ENCODE peak calls at places on chromosomes 16 and 17, in eight cellular contexts. M is AG09319; E is T1000; Y is RPMI7951; S is NB4; N is upper lobe of right lung; Z is NCI-H1436; K is stimulated activated CD8-positive, alpha-beta memory T cell treated with anti-CD3 and anti-CD28 coated beads, Interleukin-4, amount 100 ng/mL, for 4 hours. X is an unnamed sample.
A peak's percentile ranks its signal among the peaks of the same experiment; 100 is the strongest.

GRCh38 chr16:11370084-11370931 is 25.0 kb downstream of the RMI2 start:
- DNase-seq in M (no peak), E (peak; percentile 34), Y (no peak), S (peak; percentile 84), N (peak; percentile 68), Z (no peak), K (no peak), X (no peak)

GRCh38 chr17:80821546-80821945 is 170.1 kb upstream of the CHMP6 start:
- DNase-seq in M (no peak), E (no peak), Y (no peak), S (no peak), N (peak; percentile 43), Z (no peak), K (no peak), X (no peak)

GRCh38 chr16:14013145-14013570 is 58.0 kb upstream of the MRTFB start:
- DNase-seq in M (no peak), E (no peak), Y (no peak), S (no peak), N (no peak), Z (no peak), K (no peak), X (no peak)

GRCh38 chr17:7218166-7218565 is 1.5 kb downstream of the DLG4 start:
- DNase-seq in M (no peak), E (no peak), Y (no peak), S (peak; percentile 20), N (no peak), Z (no peak), K (no peak), X (no peak)

GRCh38 chr16:85687651-85688471 is 893 bp downstream of the GINS2 start:
- DNase-seq in M (no peak), E (no peak), Y (no peak), S (no peak), N (no peak), Z (no peak), K (no peak), X (no peak)

GRCh38 chr17:76865174-76865573 is 3.0 kb upstream of the MGAT5B start:
- DNase-seq in M (no peak), E (no peak), Y (no peak), S (no peak), N (no peak), Z (no peak), K (no peak), X (no peak)

GRCh38 chr17:82603981-82604448 is 44.2 kb downstream of the WDR45B start:
- DNase-seq in M (no peak), E (no peak), Y (no peak), S (peak; percentile 33), N (peak; percentile 90), Z (peak; percentile 79), K (no peak), X (peak; percentile 44)

GRCh38 chr17:27381007-27381501 is 75.2 kb upstream of the KSR1 start:
- DNase-seq in M (no peak), E (no peak), Y (no peak), S (peak; percentile 90), N (peak; percentile 85), Z (peak; percentile 87), K (peak; percentile 35), X (no peak)

GRCh38 chr17:76994237-76994637 is 126.0 kb downstream of the MGAT5B start:
- DNase-seq in M (no peak), E (no peak), Y (peak; percentile 27), S (no peak), N (peak; percentile 7), Z (no peak), K (no peak), X (no peak)

GRCh38 chr17:81373536-81374160 is 21.6 kb upstream of the BAHCC1 start:
- DNase-seq in M (no peak), E (no peak), Y (no peak), S (no peak), N (no peak), Z (no peak), K (no peak), X (no peak)

GRCh38 chr16:48318630-48319029 is 66.6 kb downstream of the SIAH1 start:
- DNase-seq in M (no peak), E (no peak), Y (peak; percentile 73), S (peak; percentile 78), N (no peak), Z (no peak), K (no peak), X (no peak)

GRCh38 chr16:53768593-53768992 is 64.6 kb downstream of the FTO start:
- DNase-seq in M (peak; percentile 67), E (no peak), Y (peak; percentile 89), S (peak; percentile 48), N (no peak), Z (no peak), K (no peak), X (peak; percentile 83)

GRCh38 chr17:75077490-75078096 is 10.2 kb upstream of the SLC16A5 start:
- DNase-seq in M (no peak), E (no peak), Y (no peak), S (no peak), N (peak; percentile 90), Z (no peak), K (no peak), X (no peak)

GRCh38 chr16:87415441-87415840 is 23.3 kb downstream of the MAP1LC3B start:
- DNase-seq in M (no peak), E (no peak), Y (no peak), S (no peak), N (no peak), Z (no peak), K (no peak), X (no peak)

GRCh38 chr16:67327774-67328173 is 1.2 kb downstream of the LRRC36 start:
- DNase-seq in M (no peak), E (no peak), Y (no peak), S (no peak), N (no peak), Z (no peak), K (no peak), X (no peak)

GRCh38 chr16:88719267-88719932 is 13.1 kb downstream of the CTU2 start:
- DNase-seq in M (no peak), E (no peak), Y (no peak), S (no peak), N (no peak), Z (no peak), K (no peak), X (no peak)

GRCh38 chr17:19317359-19318095 is 45.0 kb downstream of the B9D1 start:
- DNase-seq in M (peak; percentile 11), E (no peak), Y (peak; percentile 85), S (peak; percentile 86), N (peak; percentile 64), Z (no peak), K (no peak), X (peak; percentile 66)

GRCh38 chr17:78240012-78240655 is 8.7 kb downstream of the TMEM235 start:
- DNase-seq in M (no peak), E (no peak), Y (no peak), S (no peak), N (no peak), Z (no peak), K (no peak), X (no peak)

GRCh38 chr17:79065105-79065670 is 9.4 kb upstream of the ENGASE start:
- DNase-seq in M (no peak), E (no peak), Y (peak; percentile 53), S (peak; percentile 57), N (peak; percentile 51), Z (peak; percentile 33), K (no peak), X (peak; percentile 49)

GRCh38 chr16:14244344-14245010 is 173.4 kb downstream of the MRTFB start:
- DNase-seq in M (peak; percentile 19), E (no peak), Y (no peak), S (no peak), N (no peak), Z (no peak), K (no peak), X (no peak)

GRCh38 chr16:19437280-19437679 is 19.6 kb downstream of the TMC5 start:
- DNase-seq in M (no peak), E (no peak), Y (no peak), S (no peak), N (no peak), Z (no peak), K (no peak), X (no peak)